ENCODE peak calls at places on chromosomes 5 and 9, in six cellular contexts. I is type B pancreatic cell; R is activated gamma-delta T cell treated with Interleukin-2 at 50 U/mL for 16 hours; D is CD4-positive, CD25-positive, alpha-beta regulatory T cell; C is T follicular helper cell; W is M059J. J is an unnamed sample.

GRCh38 chr9:109797006-109797405 is 17.0 kb downstream of the PALM2AKAP2 start:
- DNase-seq in I (no peak), R (no peak), D (no peak), C (no peak), W (no peak), J (no peak)

GRCh38 chr5:1437876-1438559 is 7.2 kb downstream of the SLC6A3 start:
- DNase-seq in I (no peak), R (no peak), D (no peak), C (no peak), W (no peak), J (no peak)

GRCh38 chr9:92385001-92385400 is 19.4 kb downstream of the OGN start:
- DNase-seq in I (no peak), R (no peak), D (no peak), C (no peak), W (no peak), J (no peak)

GRCh38 chr5:107864793-107865192 is 194.1 kb upstream of the EFNA5 start:
- DNase-seq in I (no peak), R (no peak), D (no peak), C (no peak), W (peak; percentile 26), J (no peak)

GRCh38 chr5:27387535-27388073 is 349.2 kb upstream of the CDH9 start:
- DNase-seq in I (no peak), R (no peak), D (no peak), C (no peak), W (no peak), J (no peak)

GRCh38 chr9:14296462-14296861 is 17.5 kb downstream of the NFIB start:
- DNase-seq in I (no peak), R (no peak), D (no peak), C (no peak), W (no peak), J (no peak)

GRCh38 chr9:14278291-14278721 is 35.6 kb downstream of the NFIB start:
- DNase-seq in I (no peak), R (no peak), D (no peak), C (no peak), W (peak; percentile 87), J (no peak)

GRCh38 chr5:123099514-123100151 is 10.6 kb downstream of the PRDM6 start:
- DNase-seq in I (no peak), R (no peak), D (no peak), C (no peak), W (peak; percentile 40), J (no peak)

GRCh38 chr5:125422342-125422741 is 675.9 kb upstream of the ZNF608 start:
- DNase-seq in I (no peak), R (no peak), D (no peak), C (no peak), W (no peak), J (no peak)

GRCh38 chr9:100111235-100111634 is 12.2 kb downstream of the INVS start:
- DNase-seq in I (no peak), R (no peak), D (no peak), C (no peak), W (peak; percentile 98), J (peak; percentile 83)

GRCh38 chr9:6484210-6484609 is 71.2 kb downstream of the UHRF2 start:
- DNase-seq in I (no peak), R (no peak), D (no peak), C (no peak), W (no peak), J (no peak)

GRCh38 chr5:172524573-172525021 is 70.3 kb upstream of the SH3PXD2B start:
- DNase-seq in I (peak; percentile 55), R (no peak), D (no peak), C (no peak), W (no peak), J (no peak)

GRCh38 chr5:123875444-123876264 is 363.7 kb downstream of the CSNK1G3 start:
- DNase-seq in I (no peak), R (no peak), D (no peak), C (no peak), W (peak; percentile 53), J (no peak)

GRCh38 chr9:110748251-110748893 is 79.8 kb downstream of the MUSK start:
- DNase-seq in I (no peak), R (no peak), D (no peak), C (no peak), W (peak; percentile 92), J (no peak)

GRCh38 chr5:80122599-80122998 is 87.5 kb downstream of the THBS4 start:
- DNase-seq in I (no peak), R (no peak), D (no peak), C (no peak), W (no peak), J (peak; percentile 21)

GRCh38 chr9:2599896-2600295 is 21.7 kb upstream of the VLDLR start:
- DNase-seq in I (no peak), R (no peak), D (no peak), C (no peak), W (no peak), J (no peak)

GRCh38 chr5:100777680-100778281 is 125.3 kb downstream of the ST8SIA4 start:
- DNase-seq in I (no peak), R (no peak), D (no peak), C (no peak), W (peak; percentile 81), J (peak; percentile 91)

GRCh38 chr5:74127377-74128338 is 501.7 kb downstream of the ARHGEF28 start:
- DNase-seq in I (no peak), R (no peak), D (no peak), C (no peak), W (peak; percentile 54), J (no peak)

GRCh38 chr5:180287404-180287803 is 4.5 kb downstream of the MAPK9 start:
- DNase-seq in I (no peak), R (no peak), D (no peak), C (no peak), W (no peak), J (no peak)

GRCh38 chr5:134255418-134256150 is 29.7 kb upstream of the PPP2CA start:
- DNase-seq in I (no peak), R (no peak), D (no peak), C (no peak), W (peak; percentile 39), J (no peak)

GRCh38 chr5:5492087-5492933 is 69.8 kb downstream of the ICE1 start:
- DNase-seq in I (no peak), R (peak; percentile 14), D (peak; percentile 59), C (peak; percentile 4), W (peak; percentile 62), J (peak; percentile 55)

GRCh38 chr5:38208782-38209378 is 49.5 kb upstream of the EGFLAM start:
- DNase-seq in I (no peak), R (no peak), D (no peak), C (no peak), W (peak; percentile 60), J (peak; percentile 16)

GRCh38 chr9:116717150-116717549 is 30.0 kb downstream of the TRIM32 start:
- DNase-seq in I (no peak), R (no peak), D (no peak), C (no peak), W (no peak), J (no peak)